ENCODE peak calls at places on chromosomes 5 and 9, in ten cellular contexts. I, G, Q, W, F, V, M, N, Z and R are unnamed samples.

GRCh38 chr5:34959323-34959722 is 30.0 kb downstream of the DNAJC21 start:
- DNase-seq in I (no peak), N (peak), M (no peak), F (no peak), Z (peak), W (peak), G (no peak), V (no peak), Q (peak), R (no peak)

GRCh38 chr5:134571703-134572405 is 46.4 kb downstream of the JADE2 start:
- DNase-seq in N (no peak), F (no peak), I (no peak), V (no peak), G (no peak), W (no peak), M (no peak), Q (no peak), Z (no peak), R (no peak)

GRCh38 chr5:15026011-15026481 is 154.5 kb upstream of the ANKH start:
- DNase-seq in V (no peak), N (no peak), F (no peak), G (no peak), M (no peak), Q (peak), I (no peak), Z (peak), W (no peak), R (no peak)

GRCh38 chr5:80408475-80408875 is 611 bp downstream of the ZFYVE16 start:
- DNase-seq in I (peak), Z (peak), N (peak), F (peak), Q (peak), W (peak), G (peak), M (peak), V (no peak), R (no peak)

GRCh38 chr5:104247260-104247659 is 684.7 kb upstream of the NUDT12 start:
- DNase-seq in W (no peak), M (no peak), I (peak), F (no peak), N (no peak), Z (no peak), V (no peak), Q (no peak), G (peak), R (no peak)

GRCh38 chr9:133977421-133978201 is 14.5 kb downstream of the VAV2 start:
- DNase-seq in I (no peak), W (no peak), V (no peak), Q (no peak), G (no peak), N (no peak), M (no peak), F (no peak), Z (no peak), R (no peak)

GRCh38 chr9:127448112-127448805 is 2.9 kb downstream of the RPL12 start:
- DNase-seq in N (no peak), Z (no peak), I (no peak), W (no peak), G (no peak), M (no peak), Q (no peak), V (no peak), F (no peak), R (peak)

GRCh38 chr5:168327994-168328393 is 36.5 kb downstream of the WWC1 start:
- DNase-seq in V (no peak), W (no peak), F (no peak), I (no peak), N (no peak), Z (no peak), M (no peak), G (peak), Q (no peak), R (no peak)

GRCh38 chr5:44619875-44620610 is 188.7 kb upstream of the MRPS30 start:
- DNase-seq in Q (no peak), F (no peak), G (no peak), N (no peak), Z (no peak), W (no peak), M (no peak), I (no peak), V (no peak), R (no peak)

GRCh38 chr5:111585291-111585690 is 73.0 kb upstream of the STARD4 start:
- DNase-seq in M (no peak), W (no peak), N (no peak), G (peak), V (no peak), Q (no peak), I (no peak), Z (no peak), F (no peak), R (no peak)

GRCh38 chr5:66655395-66656324 is 59.5 kb downstream of the MAST4 start:
- DNase-seq in M (no peak), F (no peak), Q (no peak), V (no peak), G (peak), Z (peak), W (peak), N (no peak), I (no peak), R (no peak)

GRCh38 chr9:69444021-69444420 is 119.0 kb downstream of the ENTREP1 start:
- DNase-seq in G (no peak), W (peak), M (no peak), Z (peak), V (no peak), Q (peak), I (no peak), F (no peak), N (no peak), R (no peak)

GRCh38 chr5:170307575-170308465 is 10.2 kb upstream of the LCP2 start:
- DNase-seq in M (no peak), I (peak), Z (peak), V (peak), G (no peak), N (no peak), F (peak), W (peak), Q (peak), R (peak)

GRCh38 chr9:93452710-93453046 is 703 bp downstream of the FAM120AOS start:
- DNase-seq in Z (no peak), W (no peak), G (no peak), N (no peak), V (no peak), Q (no peak), M (no peak), F (no peak), I (peak), R (no peak)

GRCh38 chr5:158623971-158624370 is 475.7 kb downstream of the EBF1 start:
- DNase-seq in I (no peak), Z (no peak), F (no peak), Q (no peak), M (no peak), N (no peak), W (no peak), V (no peak), G (no peak), R (no peak)

GRCh38 chr5:534743-535671 is 10.8 kb upstream of the SLC9A3 start:
- DNase-seq in Z (no peak), F (no peak), M (no peak), Q (no peak), W (no peak), G (no peak), N (no peak), V (no peak), I (no peak), R (no peak)

GRCh38 chr5:133508845-133509741 is 103.2 kb downstream of the FSTL4 start:
- DNase-seq in N (no peak), F (no peak), Z (no peak), I (no peak), Q (no peak), V (no peak), W (no peak), G (no peak), M (no peak), R (no peak)

GRCh38 chr9:17191095-17191494 is 56.3 kb downstream of the CNTLN start:
- DNase-seq in W (peak), G (no peak), Q (no peak), V (no peak), N (peak), F (no peak), M (no peak), Z (peak), I (no peak), R (no peak)

GRCh38 chr9:33101104-33101951 is 24.9 kb upstream of the SMU1 start:
- DNase-seq in Q (peak), M (no peak), G (no peak), W (peak), Z (peak), V (no peak), N (peak), F (peak), I (no peak), R (no peak)

GRCh38 chr5:120599576-120599975 is 135.5 kb downstream of the PRR16 start:
- DNase-seq in W (peak), F (no peak), M (no peak), N (peak), Z (peak), G (no peak), V (no peak), Q (peak), I (no peak), R (no peak)

GRCh38 chr5:38258319-38259061 is at the start of gene EGFLAM:
- DNase-seq in I (no peak), V (no peak), N (peak), G (peak), W (peak), Z (no peak), M (no peak), Q (no peak), F (peak), R (no peak)

GRCh38 chr9:107636596-107637405 is 147.2 kb upstream of the KLF4 start:
- DNase-seq in I (no peak), M (no peak), G (no peak), F (no peak), V (no peak), N (no peak), W (peak), Z (peak), Q (no peak), R (peak)